ENCODE peak calls at places on chromosomes 11 and 22, in ten cellular contexts. D, L, A, X, H, E, K, Z, B and P are unnamed samples.

GRCh38 chr11:67442504-67443398 is 525 bp downstream of the CORO1B start:
- DNase-seq in D (no peak), L (no peak), A (no peak), X (no peak), H (peak), E (no peak), K (no peak), Z (peak), B (no peak), P (no peak)

GRCh38 chr11:133842053-133842452 is 3.3 kb downstream of the SPATA19 start:
- DNase-seq in D (no peak), L (no peak), A (no peak), X (no peak), H (no peak), E (no peak), K (no peak), Z (no peak), B (no peak), P (no peak)

GRCh38 chr11:79285756-79286155 is 155.1 kb downstream of the TENM4 start:
- DNase-seq in D (no peak), L (peak), A (no peak), X (no peak), H (no peak), E (peak), K (no peak), Z (no peak), B (no peak), P (no peak)

GRCh38 chr11:13970986-13971385 is 8.5 kb downstream of the SPON1 start:
- DNase-seq in D (no peak), L (no peak), A (no peak), X (no peak), H (peak), E (peak), K (peak), Z (no peak), B (no peak), P (no peak)

GRCh38 chr22:46628756-46629155 is 8.6 kb downstream of the GRAMD4 start:
- DNase-seq in D (no peak), L (no peak), A (peak), X (no peak), H (peak), E (no peak), K (no peak), Z (no peak), B (no peak), P (no peak)

GRCh38 chr11:78961186-78961782 is 386.6 kb upstream of the NARS2 start:
- DNase-seq in D (no peak), L (no peak), A (no peak), X (no peak), H (no peak), E (peak), K (peak), Z (no peak), B (no peak), P (no peak)

GRCh38 chr11:76056881-76057280 is 149.4 kb downstream of the WNT11 start:
- DNase-seq in D (no peak), L (no peak), A (no peak), X (no peak), H (no peak), E (no peak), K (no peak), Z (no peak), B (no peak), P (no peak)

GRCh38 chr11:32232516-32232915 is 141.6 kb downstream of the RCN1 start:
- DNase-seq in D (no peak), L (no peak), A (no peak), X (no peak), H (no peak), E (no peak), K (no peak), Z (no peak), B (no peak), P (no peak)

GRCh38 chr11:133172349-133172748 is 360.0 kb downstream of the OPCML start:
- DNase-seq in D (no peak), L (no peak), A (no peak), X (no peak), H (no peak), E (no peak), K (no peak), Z (no peak), B (no peak), P (no peak)

GRCh38 chr11:10288316-10288715 is 5.7 kb downstream of the SBF2 start:
- DNase-seq in D (no peak), L (no peak), A (no peak), X (no peak), H (no peak), E (no peak), K (no peak), Z (no peak), B (no peak), P (no peak)

GRCh38 chr22:41589601-41590365 is at the start of gene PMM1:
- DNase-seq in D (peak), L (peak), A (peak), X (peak), H (peak), E (peak), K (peak), Z (peak), B (peak), P (peak)

GRCh38 chr11:101862410-101863233 is 52.2 kb upstream of the CEP126 start:
- DNase-seq in D (peak), L (peak), A (no peak), X (peak), H (no peak), E (peak), K (no peak), Z (peak), B (no peak), P (no peak)

GRCh38 chr11:14065153-14065552 is 102.6 kb downstream of the SPON1 start:
- DNase-seq in D (no peak), L (no peak), A (no peak), X (no peak), H (no peak), E (no peak), K (no peak), Z (no peak), B (no peak), P (no peak)

GRCh38 chr11:14454861-14455632 is 44.6 kb downstream of the COPB1 start:
- DNase-seq in D (no peak), L (no peak), A (no peak), X (no peak), H (no peak), E (peak), K (no peak), Z (no peak), B (no peak), P (no peak)

GRCh38 chr11:113481226-113481625 is 6.0 kb upstream of the DRD2 start:
- DNase-seq in D (no peak), L (no peak), A (no peak), X (no peak), H (no peak), E (no peak), K (no peak), Z (no peak), B (no peak), P (no peak)

GRCh38 chr11:96145163-96145585 is 197.8 kb downstream of the MAML2 start:
- DNase-seq in D (no peak), L (peak), A (no peak), X (no peak), H (no peak), E (peak), K (no peak), Z (no peak), B (no peak), P (no peak)

GRCh38 chr11:117600261-117600783 is 196.7 kb downstream of the DSCAML1 start:
- DNase-seq in D (no peak), L (no peak), A (no peak), X (no peak), H (no peak), E (no peak), K (no peak), Z (no peak), B (peak), P (no peak)

GRCh38 chr22:25111579-25112517 is 87.8 kb upstream of the CRYBB3 start:
- DNase-seq in D (peak), L (no peak), A (no peak), X (no peak), H (peak), E (no peak), K (peak), Z (no peak), B (no peak), P (no peak)

GRCh38 chr11:93248602-93249001 is 50.8 kb upstream of the SLC36A4 start:
- DNase-seq in D (no peak), L (no peak), A (no peak), X (no peak), H (no peak), E (peak), K (no peak), Z (no peak), B (no peak), P (no peak)

DNA sequence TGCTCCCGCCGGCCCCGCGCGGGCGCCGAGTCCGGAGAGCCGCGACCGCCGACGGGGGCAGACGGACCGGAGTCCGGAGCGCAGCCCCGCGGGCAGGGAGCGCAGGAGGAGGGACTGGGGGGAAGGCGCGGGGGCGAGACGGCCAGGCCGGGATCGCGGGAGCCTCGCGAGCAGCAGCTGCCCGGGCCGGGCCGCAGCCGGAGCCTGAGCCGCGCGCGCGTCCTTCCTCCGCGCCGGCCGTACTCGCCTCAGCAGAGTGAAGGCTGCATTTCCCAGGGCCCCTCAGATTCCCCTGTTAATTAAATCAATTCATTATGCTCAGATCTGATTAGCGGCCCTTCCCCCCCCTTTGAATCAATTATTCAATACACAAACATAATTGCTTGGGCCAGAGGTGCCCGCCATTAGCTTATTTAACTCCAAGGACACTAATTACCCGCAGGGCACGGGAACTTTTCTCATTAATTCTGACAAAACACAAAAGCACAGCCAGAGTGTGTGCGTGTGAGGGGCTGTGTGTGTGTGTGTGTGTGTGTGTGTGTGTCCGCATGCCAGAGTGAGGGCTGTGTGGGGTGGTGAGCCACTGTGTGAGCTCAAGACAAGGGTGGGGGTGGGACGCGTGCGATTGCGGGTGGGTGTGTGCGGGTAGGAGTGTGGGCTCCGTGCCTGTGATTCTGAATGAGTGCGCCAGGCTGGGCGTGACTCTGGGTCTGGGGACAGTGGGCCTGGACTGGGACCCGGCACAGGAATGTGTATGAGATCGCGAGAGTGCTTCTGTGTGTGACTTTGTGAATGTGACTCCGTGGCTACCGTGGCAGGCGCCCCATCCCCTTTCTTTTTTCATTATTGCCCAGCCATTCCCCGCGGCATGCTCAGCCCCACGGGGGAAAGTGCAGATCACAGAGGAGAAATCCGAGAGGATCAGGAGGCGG is 5.1 kb upstream of the LMO1 start:
- DNase-seq in D (no peak), L (no peak), A (no peak), X (no peak), H (no peak), E (no peak), K (no peak), Z (no peak), B (peak), P (no peak)
- H3K4me3 ChIP-seq in D (peak), L (no peak), A (peak), X (no peak), H (peak), E (no peak), K (peak), Z (peak), B (peak), P (no peak)

DNA sequence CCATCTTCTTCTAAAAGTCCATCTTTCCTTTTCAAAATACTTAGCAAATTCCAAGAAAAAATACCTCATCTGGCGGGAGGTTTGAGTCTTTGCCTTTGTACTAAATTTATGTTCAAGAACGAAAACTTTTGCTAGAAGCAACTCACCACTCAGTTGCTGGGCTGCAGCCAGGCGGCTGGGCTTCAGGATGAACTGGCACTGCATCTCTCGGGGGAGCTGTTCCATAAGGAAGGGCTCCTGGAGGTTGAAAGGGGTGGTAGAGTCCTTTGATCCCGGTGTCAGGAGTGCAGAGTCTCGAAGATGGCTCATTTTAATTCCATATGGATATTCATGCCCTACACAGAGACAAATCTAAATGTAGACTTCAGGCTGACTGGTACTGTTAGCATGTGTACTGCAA is 105.8 kb downstream of the ARHGAP20 start:
- DNase-seq in D (no peak), L (no peak), A (no peak), X (no peak), H (no peak), E (no peak), K (no peak), Z (no peak), B (no peak), P (no peak)
- TF ChIP-seq CTCF in D (no peak), L (no peak), A (no peak), X (no peak), H (no peak), E (no peak), K (no peak), Z (no peak), B (no peak), P (no peak)

GRCh38 chr11:8684600-8685290 is 2.2 kb downstream of the RPL27A start:
- DNase-seq in D (no peak), L (no peak), A (no peak), X (no peak), H (no peak), E (no peak), K (no peak), Z (no peak), B (no peak), P (no peak)
- H3K4me3 ChIP-seq in D (no peak), L (peak), A (no peak), X (peak), H (peak), E (peak), K (peak), Z (no peak), B (no peak), P (peak)

GRCh38 chr22:24107668-24108067 is 73.6 kb upstream of the SUSD2 start:
- DNase-seq in D (peak), L (peak), A (no peak), X (no peak), H (peak), E (peak), K (peak), Z (peak), B (peak), P (peak)
- TF ChIP-seq CTCF in D (peak), L (peak), A (no peak), X (no peak), H (no peak), E (peak), K (no peak), Z (peak), B (no peak), P (peak)

DNA sequence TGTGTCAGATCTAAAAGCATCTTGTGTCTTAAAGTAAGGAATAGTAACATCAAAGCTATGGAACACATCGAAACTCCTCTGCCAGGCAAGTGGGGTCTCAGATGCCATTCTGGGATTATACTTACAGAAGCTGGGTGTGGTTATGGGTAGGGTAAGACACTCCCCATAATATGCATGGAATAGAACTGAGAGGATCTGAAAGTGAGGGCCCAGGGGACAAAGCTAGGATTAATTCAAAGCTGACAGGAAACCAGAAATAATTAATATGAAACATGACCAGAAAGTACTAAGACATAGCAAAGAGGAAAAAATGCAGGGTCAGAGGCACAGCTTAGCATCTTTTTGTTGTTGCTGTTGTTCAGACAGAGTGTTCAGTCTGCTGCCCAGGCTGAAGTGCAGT is 40.2 kb upstream of the EED start:
- DNase-seq in D (no peak), L (no peak), A (no peak), X (no peak), H (no peak), E (no peak), K (no peak), Z (no peak), B (no peak), P (no peak)
- H3K4me3 ChIP-seq in D (no peak), L (no peak), A (no peak), X (no peak), H (no peak), E (no peak), K (no peak), Z (no peak), B (no peak), P (no peak)

GRCh38 chr22:28394711-28395110 is 284.9 kb downstream of the TTC28 start:
- DNase-seq in D (no peak), L (no peak), A (no peak), X (no peak), H (no peak), E (no peak), K (no peak), Z (no peak), B (no peak), P (no peak)

GRCh38 chr22:28398355-28398754 is 281.3 kb downstream of the TTC28 start:
- DNase-seq in D (no peak), L (no peak), A (no peak), X (no peak), H (no peak), E (no peak), K (no peak), Z (no peak), B (no peak), P (no peak)

GRCh38 chr22:28397324-28397723 is 282.3 kb downstream of the TTC28 start:
- DNase-seq in D (no peak), L (no peak), A (no peak), X (no peak), H (no peak), E (no peak), K (no peak), Z (no peak), B (no peak), P (no peak)

GRCh38 chr22:28395520-28395919 is 284.1 kb downstream of the TTC28 start:
- DNase-seq in D (no peak), L (no peak), A (no peak), X (no peak), H (no peak), E (no peak), K (no peak), Z (no peak), B (no peak), P (no peak)

DNA sequence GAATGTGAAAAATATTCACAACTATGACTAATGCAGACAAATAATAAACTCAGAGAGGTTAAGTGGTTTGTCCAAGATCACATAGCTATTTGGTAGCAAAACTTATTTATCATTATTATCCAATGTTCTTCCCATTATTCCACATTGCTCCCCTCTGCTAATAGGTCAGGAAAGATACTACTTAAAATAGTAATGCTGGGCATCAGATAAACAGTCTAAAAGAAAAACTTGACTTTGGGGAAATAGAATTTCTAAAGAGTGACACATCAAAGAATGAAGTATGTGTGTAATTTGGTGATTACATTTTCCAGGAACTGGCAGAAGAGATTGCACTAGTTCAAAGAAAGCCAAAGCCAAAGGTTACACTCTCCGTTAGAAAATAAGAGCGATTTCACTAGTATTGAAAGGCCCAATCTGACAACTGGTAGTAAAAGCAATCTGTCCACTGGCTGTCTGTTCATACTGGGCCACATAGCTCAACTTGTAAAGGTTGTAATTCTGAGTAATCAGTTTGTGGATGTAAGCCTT is 283.7 kb downstream of the TTC28 start:
- DNase-seq in D (no peak), L (peak), A (no peak), X (peak), H (no peak), E (peak), K (no peak), Z (no peak), B (no peak), P (no peak)
- TF ChIP-seq CTCF in D (no peak), L (no peak), A (no peak), X (no peak), H (no peak), E (no peak), K (no peak), Z (no peak), B (no peak), P (no peak)